ENCODE peak calls at places on chromosomes 7 and 10, in ten cellular contexts. P is neural crest cell; W is adrenal gland; D is progenitor cell of endocrine pancreas; V is WTC11; X is choroid plexus epithelial cell; M is Peyer's patch; R is heart right ventricle; F is fibroblast of lung; I is activated CD8-positive, alpha-beta T cell treated with anti-CD3 and anti-CD28 coated beads for 36 hours. A is an unnamed sample.

GRCh38 chr10:100637785-100638184 is 102.0 kb downstream of the HIF1AN start:
- DNase-seq in V (peak), W (no peak), X (peak), P (peak), R (no peak), I (peak), D (peak), F (no peak), M (no peak), A (no peak)

GRCh38 chr10:26516540-26517101 is 78.5 kb downstream of the APBB1IP start:
- DNase-seq in W (no peak), M (no peak), R (no peak), D (peak), P (no peak), V (no peak), X (no peak), F (no peak), I (no peak), A (no peak)

GRCh38 chr7:159030490-159031134 is 114.1 kb downstream of the VIPR2 start:
- DNase-seq in P (peak), I (peak), V (peak), M (peak), W (peak), X (no peak), D (peak), R (peak), F (peak), A (no peak)

GRCh38 chr7:44618045-44618444 is 11.6 kb downstream of the OGDH start:
- DNase-seq in X (no peak), R (no peak), M (no peak), V (no peak), I (no peak), W (no peak), P (no peak), D (no peak), F (no peak), A (no peak)

GRCh38 chr10:17883621-17884020 is 68.1 kb upstream of the SLC39A12 start:
- DNase-seq in F (no peak), V (no peak), I (no peak), R (no peak), D (no peak), P (no peak), W (no peak), X (peak), M (peak), A (no peak)

GRCh38 chr10:120221873-120222485 is 235.0 kb upstream of the PLPP4 start:
- DNase-seq in X (peak), D (peak), F (no peak), I (peak), P (peak), V (peak), R (no peak), M (no peak), W (no peak), A (peak)

GRCh38 chr7:155813791-155814568 is 1.7 kb upstream of the SHH start:
- DNase-seq in P (no peak), X (no peak), M (no peak), I (no peak), D (no peak), V (no peak), F (no peak), R (no peak), W (no peak), A (no peak)

GRCh38 chr10:43960981-43961380 is 312.3 kb upstream of the ZNF32 start:
- DNase-seq in V (no peak), R (no peak), I (no peak), F (no peak), P (no peak), M (no peak), W (no peak), D (no peak), X (no peak), A (no peak)

GRCh38 chr7:101173752-101174244 is 6.3 kb downstream of the NAT16 start:
- DNase-seq in X (peak), W (no peak), D (no peak), V (peak), M (peak), F (no peak), P (peak), R (no peak), I (peak), A (no peak)

GRCh38 chr10:101879456-101880189 is 36.0 kb upstream of the KCNIP2 start:
- DNase-seq in D (no peak), X (peak), V (no peak), R (no peak), M (no peak), F (peak), W (no peak), I (no peak), P (no peak), A (peak)

GRCh38 chr10:110200518-110200917 is 6.9 kb upstream of the MXI1 start:
- DNase-seq in P (no peak), F (no peak), W (no peak), D (no peak), M (no peak), X (no peak), V (no peak), R (no peak), I (no peak), A (no peak)

GRCh38 chr7:1716263-1717094 is 46.4 kb downstream of the ELFN1 start:
- DNase-seq in V (no peak), M (no peak), F (peak), I (peak), R (no peak), P (no peak), W (no peak), X (peak), D (no peak), A (no peak)

GRCh38 chr10:75448166-75448565 is 16.7 kb downstream of the LRMDA start:
- DNase-seq in D (no peak), R (no peak), P (no peak), F (no peak), M (no peak), V (no peak), X (no peak), I (no peak), W (no peak), A (no peak)

GRCh38 chr7:40525764-40526163 is 391.0 kb downstream of the SUGCT start:
- DNase-seq in V (no peak), X (no peak), F (no peak), M (no peak), I (no peak), D (no peak), P (no peak), R (no peak), W (peak), A (no peak)

GRCh38 chr10:68696018-68696417 is 25.0 kb upstream of the CCAR1 start:
- DNase-seq in F (no peak), R (no peak), W (no peak), M (no peak), I (no peak), V (no peak), X (peak), P (no peak), D (no peak), A (no peak)

GRCh38 chr7:128422856-128423255 is 13.1 kb upstream of the IMPDH1 start:
- DNase-seq in V (no peak), D (no peak), F (no peak), P (no peak), R (peak), M (no peak), X (no peak), I (peak), W (no peak), A (no peak)

GRCh38 chr10:33413093-33413442 is 78.6 kb upstream of the NRP1 start:
- DNase-seq in X (no peak), V (no peak), P (no peak), D (no peak), W (no peak), R (no peak), F (no peak), M (no peak), I (no peak), A (no peak)

GRCh38 chr10:48384699-48384982 is 78.2 kb downstream of the MAPK8 start:
- DNase-seq in W (no peak), I (no peak), R (no peak), F (no peak), X (no peak), V (no peak), M (no peak), P (no peak), D (no peak), A (no peak)

GRCh38 chr7:126079151-126079550 is 1149.5 kb upstream of the POT1 start:
- DNase-seq in X (no peak), P (no peak), M (no peak), I (no peak), W (no peak), F (no peak), R (no peak), D (no peak), V (no peak), A (no peak)

GRCh38 chr7:43105521-43106120 is 6.8 kb upstream of the HECW1 start:
- DNase-seq in V (no peak), X (peak), R (no peak), F (no peak), M (no peak), W (no peak), D (no peak), P (no peak), I (no peak), A (no peak)

GRCh38 chr10:101712997-101713396 is 18.0 kb upstream of the FBXW4 start:
- DNase-seq in R (no peak), P (no peak), V (no peak), M (no peak), D (no peak), W (no peak), I (no peak), X (no peak), F (no peak), A (no peak)

GRCh38 chr7:50092579-50093411 is at the start of gene ZPBP:
- DNase-seq in M (peak), F (peak), V (peak), R (no peak), P (peak), X (peak), W (no peak), I (peak), D (no peak), A (no peak)

GRCh38 chr10:71075066-71075758 is 137.2 kb upstream of the UNC5B start:
- DNase-seq in D (no peak), X (no peak), P (no peak), W (peak), F (no peak), M (peak), V (peak), I (no peak), R (no peak), A (no peak)

GRCh38 chr7:80499350-80499955 is 12.4 kb downstream of the GNAT3 start:
- DNase-seq in W (peak), V (peak), I (no peak), R (peak), M (no peak), F (peak), D (no peak), X (peak), P (no peak), A (peak)

GRCh38 chr10:43200538-43201390 is 62.5 kb downstream of the CSGALNACT2 start:
- DNase-seq in D (no peak), R (no peak), X (no peak), F (no peak), I (no peak), W (no peak), P (no peak), M (no peak), V (no peak), A (no peak)

GRCh38 chr10:103888113-103888841 is 29.7 kb downstream of the STN1 start:
- DNase-seq in M (peak), X (peak), W (peak), V (no peak), P (no peak), D (no peak), I (peak), F (peak), R (peak), A (peak)

GRCh38 chr7:155124706-155125105 is 54.6 kb downstream of the HTR5A start:
- DNase-seq in R (no peak), X (no peak), D (no peak), P (no peak), V (no peak), W (no peak), F (no peak), I (no peak), M (no peak), A (no peak)

DNA sequence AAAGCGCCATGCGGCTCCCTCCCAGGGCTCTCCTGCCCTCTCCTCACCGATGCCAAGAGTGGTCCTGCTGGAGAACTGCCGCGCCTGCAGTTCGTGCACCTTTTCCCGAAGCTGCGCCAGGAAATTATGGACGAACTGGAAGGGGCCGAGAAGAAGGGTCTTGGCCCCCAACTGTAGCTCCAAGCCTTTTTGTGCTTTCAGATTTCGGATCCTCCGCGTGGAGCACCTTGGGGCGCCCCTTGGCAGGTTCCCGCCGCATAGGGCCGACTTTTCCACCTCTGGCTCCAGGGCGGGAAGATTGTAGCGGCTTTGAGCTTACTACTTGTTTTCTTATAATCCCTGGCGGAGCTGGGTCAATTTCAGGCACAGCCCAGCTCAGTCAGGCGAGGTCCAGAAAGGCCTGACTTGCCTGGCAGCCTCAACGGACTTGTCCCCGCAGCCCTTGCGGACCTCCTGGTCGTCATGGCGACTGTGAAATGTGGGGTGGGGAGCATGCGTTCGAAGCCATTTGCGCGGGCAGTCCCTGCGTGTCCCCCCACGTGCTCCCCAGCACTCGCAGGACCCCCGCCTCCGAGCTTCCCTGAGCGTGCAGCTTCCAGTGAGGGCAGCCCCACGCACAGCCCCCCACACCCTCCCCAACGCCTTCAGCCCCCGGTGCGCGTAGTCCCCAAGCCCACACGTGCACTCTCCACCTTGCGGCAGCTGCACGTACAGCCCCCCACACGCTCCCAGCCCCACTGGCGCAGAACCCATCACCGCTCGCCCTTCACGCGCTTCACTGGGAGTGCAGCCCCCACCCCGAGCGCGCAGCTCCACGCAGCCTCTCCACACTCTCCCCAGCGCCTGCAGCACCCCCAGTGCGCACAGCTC is 129.9 kb downstream of the KBTBD2 start:
- DNase-seq in P (no peak), M (no peak), W (no peak), D (no peak), F (no peak), V (peak), X (peak), I (peak), R (no peak), A (no peak)
- TF ChIP-seq CTCF in P (no peak), M (no peak), W (no peak), D (no peak), F (no peak), V (no peak), X (peak), I (no peak), R (no peak), A (no peak)

DNA sequence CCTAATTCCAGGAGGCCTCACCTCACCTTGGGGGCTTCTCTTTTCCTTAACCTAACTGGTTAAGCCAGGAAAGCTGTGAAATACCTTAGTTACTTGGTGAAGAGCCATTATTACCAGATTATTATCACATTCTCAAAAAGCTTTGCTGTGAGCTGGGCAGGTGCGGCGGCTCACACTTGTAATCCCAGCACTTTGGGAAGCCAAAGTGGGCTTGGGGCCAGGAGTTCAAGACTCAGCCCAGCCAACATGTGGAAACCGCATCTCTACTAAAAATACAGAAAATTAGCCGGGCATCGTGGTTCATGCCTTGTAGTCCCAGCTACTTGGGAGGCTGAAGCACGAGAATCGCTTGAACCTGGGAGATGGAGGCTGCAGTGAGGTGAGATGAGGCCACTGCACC is 102.4 kb upstream of the KLF6 start:
- DNase-seq in W (no peak), M (no peak), V (no peak), P (no peak), R (no peak), X (no peak), D (no peak), I (no peak), F (no peak), A (no peak)
- TF ChIP-seq CTCF in W (no peak), M (no peak), V (no peak), P (no peak), R (no peak), X (no peak), D (no peak), I (no peak), F (no peak), A (no peak)

DNA sequence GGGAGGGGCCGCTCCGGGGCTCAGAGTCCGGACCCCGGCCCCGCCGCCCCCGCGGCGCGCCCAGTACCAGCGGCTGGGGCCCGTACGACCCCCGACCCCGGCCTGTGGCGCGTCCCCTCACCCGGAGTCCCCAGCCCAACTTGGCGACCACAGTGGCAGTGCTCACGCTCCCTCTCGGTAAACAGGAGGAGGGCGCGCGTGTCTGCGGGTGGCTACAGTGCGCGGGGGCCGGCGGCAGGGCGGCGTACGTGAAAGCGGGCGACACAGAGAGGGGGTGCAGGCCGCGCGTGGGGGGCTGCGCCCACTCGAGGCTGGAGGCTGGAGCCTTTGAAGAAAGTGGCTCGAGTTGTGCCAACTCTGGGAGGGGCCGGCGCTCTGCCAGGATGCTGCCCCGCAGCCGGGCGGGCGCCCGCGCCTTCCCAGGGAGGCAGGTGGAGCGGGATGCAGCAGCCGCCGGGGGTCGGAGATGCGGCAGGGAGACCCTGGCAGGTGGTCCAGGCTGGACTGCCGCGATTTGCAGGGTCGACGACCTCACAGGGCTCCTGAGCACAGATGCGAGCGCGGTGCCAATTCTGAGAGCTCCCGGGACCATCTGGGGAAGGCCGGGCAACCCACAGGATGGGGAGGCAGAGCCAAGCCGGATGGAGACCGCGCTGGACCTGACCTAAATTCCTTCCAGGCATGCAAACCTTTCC is 655 bp downstream of the PTPRE start:
- DNase-seq in P (no peak), F (peak), R (peak), I (peak), W (peak), V (peak), D (no peak), M (peak), X (peak), A (peak)
- TF ChIP-seq CTCF in P (no peak), F (no peak), R (no peak), I (no peak), W (no peak), V (no peak), D (no peak), M (no peak), X (no peak), A (no peak)

DNA sequence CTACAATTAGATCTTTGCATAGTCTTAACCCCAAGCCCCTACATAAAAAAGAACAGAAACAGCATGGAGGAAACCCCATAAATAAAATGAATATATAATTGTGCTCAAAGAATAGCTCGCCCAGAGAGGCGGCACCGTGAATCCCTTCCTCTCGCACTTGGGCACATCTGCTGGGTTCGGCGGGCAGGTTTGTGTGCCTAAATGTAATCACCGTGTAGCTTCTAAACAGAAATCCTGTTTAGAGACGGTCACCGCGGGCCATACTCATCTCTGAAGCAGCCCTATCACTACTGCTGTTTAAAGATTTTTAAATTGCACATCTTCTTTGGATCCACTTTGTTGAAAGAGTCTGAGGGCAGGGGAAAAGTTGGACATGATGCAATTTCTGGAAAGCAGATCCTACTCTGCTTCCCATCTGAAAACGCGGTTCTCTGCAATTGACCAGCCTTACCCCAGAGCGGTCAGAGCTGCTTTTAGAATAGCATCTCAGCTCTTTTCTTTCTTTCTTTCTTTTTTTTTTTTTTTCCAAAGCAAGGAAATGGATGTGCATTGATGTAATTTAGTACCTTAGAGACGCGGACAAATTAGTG is 6.5 kb downstream of the DRGX start:
- DNase-seq in M (no peak), X (no peak), W (no peak), R (no peak), I (no peak), F (no peak), P (no peak), D (no peak), V (no peak), A (no peak)
- TF ChIP-seq CTCF in M (no peak), X (no peak), W (no peak), R (no peak), I (no peak), F (no peak), P (no peak), D (no peak), V (no peak), A (no peak)